ENCODE peak calls at places on chromosomes 16 and 17, in four cellular contexts. One of them, this sample, is unnamed.
A peak's percentile ranks its signal among the peaks of the same experiment; 100 is the strongest.

GRCh38 chr17:14119546-14119945 is 50.2 kb downstream of the COX10 start:
- DNase-seq in adrenal gland: no peak
- DNase-seq in AG04449: no peak
- DNase-seq in astrocyte: no peak
- DNase-seq in this sample: no peak

GRCh38 chr16:53913082-53913870 is 209.3 kb downstream of the FTO start:
- DNase-seq in adrenal gland: peak; percentile 87
- DNase-seq in AG04449: peak; percentile 69
- DNase-seq in astrocyte: peak; percentile 87
- DNase-seq in this sample: peak; percentile 95

GRCh38 chr16:27475561-27475960 is 73.6 kb downstream of the IL21R start:
- DNase-seq in adrenal gland: no peak
- DNase-seq in AG04449: peak; percentile 78
- DNase-seq in astrocyte: peak; percentile 94
- DNase-seq in this sample: peak; percentile 93

GRCh38 chr17:66667491-66668030 is 167.4 kb upstream of the CACNG5 start:
- DNase-seq in adrenal gland: no peak
- DNase-seq in AG04449: no peak
- DNase-seq in astrocyte: no peak
- DNase-seq in this sample: no peak

GRCh38 chr16:85613609-85614337 is 651 bp downstream of the GSE1 start:
- DNase-seq in adrenal gland: peak; percentile 69
- DNase-seq in AG04449: no peak
- DNase-seq in astrocyte: no peak
- DNase-seq in this sample: no peak

GRCh38 chr16:2520784-2521577 is 810 bp downstream of the AMDHD2 start:
- DNase-seq in adrenal gland: peak; percentile 43
- DNase-seq in AG04449: no peak
- DNase-seq in astrocyte: no peak
- DNase-seq in this sample: no peak

GRCh38 chr16:72025404-72026114 is 17.0 kb downstream of the DHODH start:
- DNase-seq in adrenal gland: no peak
- DNase-seq in AG04449: no peak
- DNase-seq in astrocyte: no peak
- DNase-seq in this sample: no peak

GRCh38 chr16:79051313-79051712 is 549.2 kb downstream of the MAF start:
- DNase-seq in adrenal gland: no peak
- DNase-seq in AG04449: no peak
- DNase-seq in astrocyte: no peak
- DNase-seq in this sample: no peak

GRCh38 chr16:1976951-1977874 is 4.1 kb downstream of the NOXO1 start:
- DNase-seq in adrenal gland: no peak
- DNase-seq in AG04449: no peak
- DNase-seq in astrocyte: no peak
- DNase-seq in this sample: no peak

GRCh38 chr17:34465756-34466155 is 102.7 kb upstream of the CCL1 start:
- DNase-seq in adrenal gland: no peak
- DNase-seq in AG04449: no peak
- DNase-seq in astrocyte: no peak
- DNase-seq in this sample: no peak

GRCh38 chr16:86514656-86515376 is 4.5 kb downstream of the FOXF1 start:
- DNase-seq in adrenal gland: no peak
- DNase-seq in AG04449: no peak
- DNase-seq in astrocyte: no peak
- DNase-seq in this sample: no peak

GRCh38 chr17:61770752-61771533 is 92.4 kb downstream of the BRIP1 start:
- DNase-seq in adrenal gland: no peak
- DNase-seq in AG04449: peak; percentile 66
- DNase-seq in astrocyte: peak; percentile 79
- DNase-seq in this sample: peak; percentile 85

GRCh38 chr17:49913226-49914095 is 55.5 kb upstream of the DLX4 start:
- DNase-seq in adrenal gland: no peak
- DNase-seq in AG04449: no peak
- DNase-seq in astrocyte: peak; percentile 64
- DNase-seq in this sample: peak; percentile 7

GRCh38 chr17:72761431-72761830 is 331.1 kb downstream of the SLC39A11 start:
- DNase-seq in adrenal gland: no peak
- DNase-seq in AG04449: no peak
- DNase-seq in astrocyte: no peak
- DNase-seq in this sample: no peak

GRCh38 chr16:75305364-75306101 is 54.1 kb upstream of the BCAR1 start:
- DNase-seq in adrenal gland: peak; percentile 80
- DNase-seq in AG04449: peak; percentile 99
- DNase-seq in astrocyte: peak; percentile 100
- DNase-seq in this sample: peak; percentile 100

GRCh38 chr16:46629331-46629843 is 8.2 kb upstream of the SHCBP1 start:
- DNase-seq in adrenal gland: no peak
- DNase-seq in AG04449: no peak
- DNase-seq in astrocyte: peak; percentile 40
- DNase-seq in this sample: peak; percentile 80

GRCh38 chr16:17556276-17557052 is 85.7 kb upstream of the XYLT1 start:
- DNase-seq in adrenal gland: no peak
- DNase-seq in AG04449: no peak
- DNase-seq in astrocyte: peak; percentile 43
- DNase-seq in this sample: peak; percentile 37

GRCh38 chr17:79844869-79845600 is 5.8 kb upstream of the CBX4 start:
- DNase-seq in adrenal gland: peak; percentile 70
- DNase-seq in AG04449: no peak
- DNase-seq in astrocyte: no peak
- DNase-seq in this sample: peak; percentile 35

GRCh38 chr17:47949951-47950350 is 7.7 kb downstream of the PRR15L start:
- DNase-seq in adrenal gland: no peak
- DNase-seq in AG04449: no peak
- DNase-seq in astrocyte: no peak
- DNase-seq in this sample: no peak

GRCh38 chr17:47948706-47949196 is 7.4 kb downstream of the PNPO start:
- DNase-seq in adrenal gland: peak; percentile 51
- DNase-seq in AG04449: no peak
- DNase-seq in astrocyte: no peak
- DNase-seq in this sample: no peak

GRCh38 chr17:47946929-47947397 is 5.6 kb downstream of the PNPO start:
- DNase-seq in adrenal gland: peak; percentile 81
- DNase-seq in AG04449: peak; percentile 36
- DNase-seq in astrocyte: peak; percentile 53
- DNase-seq in this sample: peak; percentile 85

GRCh38 chr17:47950448-47950847 is 7.2 kb downstream of the PRR15L start:
- DNase-seq in adrenal gland: no peak
- DNase-seq in AG04449: no peak
- DNase-seq in astrocyte: no peak
- DNase-seq in this sample: no peak

GRCh38 chr17:47949197-47949759 is 7.9 kb downstream of the PNPO start:
- DNase-seq in adrenal gland: peak; percentile 91
- DNase-seq in AG04449: no peak
- DNase-seq in astrocyte: peak; percentile 68
- DNase-seq in this sample: peak; percentile 82
- H3K4me3 ChIP-seq in adrenal gland: no peak overlapping the region
- H3K4me3 ChIP-seq in AG04449: peak overlapping the region; percentile 43
- H3K4me3 ChIP-seq in astrocyte: peak overlapping the region; percentile 40
- H3K4me3 ChIP-seq in this sample: no peak overlapping the region

GRCh38 chr16:4215106-4215505 is 26.8 kb downstream of the SRL start:
- DNase-seq in adrenal gland: no peak
- DNase-seq in AG04449: no peak
- DNase-seq in astrocyte: no peak
- DNase-seq in this sample: no peak

GRCh38 chr16:4212207-4212933 is 29.5 kb downstream of the SRL start:
- DNase-seq in adrenal gland: no peak
- DNase-seq in AG04449: no peak
- DNase-seq in astrocyte: no peak
- DNase-seq in this sample: peak; percentile 79

GRCh38 chr16:4213721-4214120 is 28.2 kb downstream of the SRL start:
- DNase-seq in adrenal gland: no peak
- DNase-seq in AG04449: no peak
- DNase-seq in astrocyte: peak; percentile 10
- DNase-seq in this sample: peak; percentile 13

GRCh38 chr16:4212934-4213296 is 29.0 kb downstream of the SRL start:
- DNase-seq in adrenal gland: no peak
- DNase-seq in AG04449: no peak
- DNase-seq in astrocyte: peak; percentile 54
- DNase-seq in this sample: peak; percentile 83

GRCh38 chr16:4214215-4214621 is 27.7 kb downstream of the SRL start:
- DNase-seq in adrenal gland: peak; percentile 43
- DNase-seq in AG04449: peak; percentile 72
- DNase-seq in astrocyte: peak; percentile 99
- DNase-seq in this sample: peak; percentile 87
- TF ChIP-seq CTCF in adrenal gland: no peak
- TF ChIP-seq CTCF in AG04449: no peak
- TF ChIP-seq CTCF in astrocyte: no peak
- TF ChIP-seq CTCF in this sample: no peak

GRCh38 chr17:19676901-19677300 is 28.4 kb downstream of the ALDH3A2 start:
- DNase-seq in adrenal gland: no peak
- DNase-seq in AG04449: no peak
- DNase-seq in astrocyte: no peak
- DNase-seq in this sample: no peak

GRCh38 chr17:19672009-19672837 is 23.7 kb downstream of the ALDH3A2 start:
- DNase-seq in adrenal gland: peak; percentile 81
- DNase-seq in AG04449: no peak
- DNase-seq in astrocyte: no peak
- DNase-seq in this sample: peak; percentile 21

GRCh38 chr17:19678581-19679418 is 30.2 kb downstream of the ALDH3A2 start:
- DNase-seq in adrenal gland: no peak
- DNase-seq in AG04449: no peak
- DNase-seq in astrocyte: no peak
- DNase-seq in this sample: no peak

GRCh38 chr17:19683117-19683516 is 33.3 kb downstream of the SLC47A2 start:
- DNase-seq in adrenal gland: no peak
- DNase-seq in AG04449: no peak
- DNase-seq in astrocyte: no peak
- DNase-seq in this sample: no peak

DNA sequence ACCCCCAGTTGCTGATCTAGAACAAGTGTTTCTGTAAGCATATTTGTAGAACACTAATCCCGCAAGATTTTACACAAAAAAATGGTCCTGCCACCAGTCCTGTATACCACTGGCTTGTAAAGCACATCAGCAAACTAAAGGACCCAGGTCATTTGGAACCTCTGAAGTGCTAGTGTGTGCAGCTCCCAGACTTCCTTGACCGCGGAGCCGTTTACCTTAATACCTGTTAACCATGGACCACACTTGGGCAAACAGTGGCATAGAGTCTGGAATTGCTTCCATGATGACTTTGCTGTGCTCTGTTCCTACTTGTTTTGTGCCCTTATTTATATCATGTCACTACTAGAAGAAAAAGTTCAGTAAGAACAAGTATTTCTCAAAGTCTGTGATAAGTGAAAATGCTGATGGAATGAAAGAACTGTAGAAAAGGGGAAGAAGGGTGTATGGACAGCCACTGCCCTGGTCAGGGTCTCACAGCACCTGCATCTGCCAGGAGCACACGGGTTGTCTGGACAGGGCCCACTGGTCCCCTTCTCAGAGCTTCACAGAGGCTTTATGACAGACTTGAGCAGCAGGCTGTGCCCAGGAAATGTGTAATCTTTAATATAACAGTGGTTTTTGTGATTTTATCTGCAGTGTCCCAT is 29.3 kb downstream of the ALDH3A2 start:
- DNase-seq in adrenal gland: no peak
- DNase-seq in AG04449: no peak
- DNase-seq in astrocyte: no peak
- DNase-seq in this sample: no peak
- H3K4me3 ChIP-seq in adrenal gland: no peak overlapping the region
- H3K4me3 ChIP-seq in AG04449: no peak overlapping the region
- H3K4me3 ChIP-seq in astrocyte: no peak overlapping the region
- H3K4me3 ChIP-seq in this sample: no peak overlapping the region

GRCh38 chr17:41690497-41690896 is 1.8 kb downstream of the EIF1 start:
- DNase-seq in adrenal gland: no peak
- DNase-seq in AG04449: no peak
- DNase-seq in astrocyte: no peak
- DNase-seq in this sample: no peak

GRCh38 chr17:41689497-41690299 is 1.0 kb downstream of the EIF1 start:
- DNase-seq in adrenal gland: peak; percentile 51
- DNase-seq in AG04449: no peak
- DNase-seq in astrocyte: no peak
- DNase-seq in this sample: peak; percentile 80

GRCh38 chr17:41688641-41689496 is at the start of gene EIF1:
- DNase-seq in adrenal gland: peak; percentile 100
- DNase-seq in AG04449: peak; percentile 97
- DNase-seq in astrocyte: peak; percentile 96
- DNase-seq in this sample: peak; percentile 100

GRCh38 chr17:41691031-41691777 is 2.5 kb downstream of the EIF1 start:
- DNase-seq in adrenal gland: no peak
- DNase-seq in AG04449: no peak
- DNase-seq in astrocyte: no peak
- DNase-seq in this sample: peak; percentile 20

DNA sequence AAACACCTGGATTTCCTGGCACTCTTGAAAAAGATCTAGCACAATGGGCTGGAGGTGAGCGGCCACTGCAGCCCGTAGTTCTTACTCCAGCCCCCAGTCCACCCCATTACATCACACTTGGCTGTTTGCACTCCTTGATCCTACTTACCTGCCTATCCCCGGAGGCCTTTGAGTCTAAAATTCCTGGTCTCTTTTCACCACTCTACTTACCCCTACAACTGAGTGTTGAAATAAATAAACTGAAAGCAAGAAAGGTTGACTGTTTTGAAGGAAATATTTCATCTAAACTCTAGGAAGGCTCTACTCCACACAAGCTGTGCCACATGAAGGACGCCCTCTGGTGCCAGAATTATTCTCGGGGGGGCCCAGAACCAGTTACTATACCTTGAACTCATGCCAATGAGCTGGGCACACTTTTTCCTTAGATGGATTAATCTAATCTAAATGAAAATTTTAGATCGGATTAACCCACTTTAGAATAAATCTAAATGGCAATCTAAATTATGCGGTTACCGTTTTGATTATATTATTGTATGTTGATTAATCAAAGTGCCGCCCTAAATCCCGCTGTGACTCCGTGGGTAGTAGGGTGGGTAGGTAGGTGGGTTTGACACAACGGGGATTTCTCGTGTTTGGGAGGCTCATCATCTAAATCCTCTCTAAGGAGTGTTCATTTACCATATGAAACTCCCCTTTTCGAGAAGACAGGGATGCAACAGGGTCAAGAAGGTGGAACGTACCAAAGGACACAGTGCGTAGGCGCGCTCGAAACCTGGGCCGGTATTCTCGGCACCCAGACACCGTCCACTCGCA is 651 bp upstream of the EIF1 start:
- DNase-seq in adrenal gland: peak; percentile 75
- DNase-seq in AG04449: no peak
- DNase-seq in astrocyte: no peak
- DNase-seq in this sample: peak; percentile 53
- TF ChIP-seq CTCF in adrenal gland: no peak
- TF ChIP-seq CTCF in AG04449: peak; percentile 24
- TF ChIP-seq CTCF in astrocyte: peak; percentile 21
- TF ChIP-seq CTCF in this sample: no peak

DNA sequence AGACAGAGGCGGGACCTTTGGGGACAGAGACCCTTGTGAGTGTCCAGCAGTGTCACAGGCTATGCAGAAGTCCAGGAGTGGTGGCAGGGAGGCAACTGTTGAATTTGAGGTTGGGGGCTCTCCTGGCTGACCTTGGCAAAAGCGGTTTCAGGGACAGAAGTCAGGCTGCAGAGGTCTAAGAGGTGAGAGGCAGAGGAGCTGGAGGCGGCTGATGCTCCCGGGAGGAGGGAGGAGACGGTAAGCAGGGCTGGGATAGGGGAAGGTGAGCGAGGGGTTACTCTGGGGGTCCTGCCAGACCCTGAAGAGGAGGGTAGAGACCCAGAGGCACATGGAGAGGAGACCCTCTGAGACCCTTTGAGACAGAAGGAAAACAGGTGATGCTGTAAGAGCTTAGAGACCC is 5.2 kb downstream of the EPOP start:
- DNase-seq in adrenal gland: no peak
- DNase-seq in AG04449: no peak
- DNase-seq in astrocyte: no peak
- DNase-seq in this sample: no peak
- H3K4me3 ChIP-seq in adrenal gland: no peak overlapping the region
- H3K4me3 ChIP-seq in AG04449: no peak overlapping the region
- H3K4me3 ChIP-seq in astrocyte: no peak overlapping the region
- H3K4me3 ChIP-seq in this sample: no peak overlapping the region